ENCODE peak calls at places on chromosome 22, in ten cellular contexts. N, T, J, X, Y, A, G, L, D and Q are unnamed samples.

GRCh38 chr22:49323751-49324415 is 503.8 kb downstream of the BRD1 start:
- DNase-seq in N (no peak), J (no peak), D (no peak), Y (no peak), A (no peak), G (no peak), X (no peak), T (no peak), L (no peak), Q (no peak)

GRCh38 chr22:19720999-19721485 is 2.3 kb upstream of the GP1BB start:
- DNase-seq in T (no peak), X (peak), G (no peak), J (no peak), Y (no peak), L (no peak), A (no peak), N (no peak), D (no peak), Q (no peak)

GRCh38 chr22:38796262-38796957 is 2.5 kb upstream of the DNAL4 start:
- DNase-seq in G (no peak), L (no peak), J (no peak), D (no peak), T (no peak), X (no peak), A (no peak), N (no peak), Y (no peak), Q (no peak)

GRCh38 chr22:35838849-35839646 is 121.4 kb downstream of the APOL5 start:
- DNase-seq in G (peak), T (peak), X (no peak), Y (no peak), J (peak), A (peak), L (no peak), D (peak), N (no peak), Q (peak)

GRCh38 chr22:17818649-17819048 is 44.4 kb upstream of the BID start:
- DNase-seq in D (no peak), J (no peak), G (no peak), Y (no peak), A (no peak), T (no peak), L (no peak), N (no peak), X (no peak), Q (no peak)

GRCh38 chr22:19599626-19600243 is 75.5 kb upstream of the CLDN5 start:
- DNase-seq in A (no peak), D (no peak), X (no peak), N (no peak), G (no peak), T (no peak), L (no peak), Y (no peak), J (no peak), Q (no peak)

GRCh38 chr22:29780781-29781676 is 13.9 kb downstream of the UQCR10 start:
- DNase-seq in X (no peak), D (no peak), A (no peak), Y (no peak), T (no peak), J (peak), L (no peak), N (no peak), G (no peak), Q (no peak)

GRCh38 chr22:45887202-45888131 is 89.5 kb downstream of the WNT7B start:
- DNase-seq in L (no peak), T (no peak), A (no peak), N (peak), G (no peak), J (no peak), Y (peak), D (peak), X (no peak), Q (no peak)

GRCh38 chr22:46148336-46148735 is 2.0 kb upstream of the PPARA start:
- DNase-seq in T (no peak), Y (no peak), J (no peak), X (no peak), L (no peak), D (no peak), G (no peak), A (no peak), N (no peak), Q (no peak)

GRCh38 chr22:46758867-46759290 is 3.6 kb upstream of the TBC1D22A start:
- DNase-seq in X (no peak), L (no peak), T (peak), J (peak), D (peak), A (peak), G (peak), N (no peak), Y (no peak), Q (no peak)

GRCh38 chr22:40450651-40451050 is 80.3 kb downstream of the SGSM3 start:
- DNase-seq in J (no peak), A (no peak), L (no peak), D (no peak), N (no peak), T (no peak), G (no peak), Y (no peak), X (no peak), Q (no peak)

GRCh38 chr22:50613291-50613981 is 12.8 kb downstream of the MAPK8IP2 start:
- DNase-seq in L (no peak), G (no peak), A (no peak), N (peak), T (no peak), D (no peak), J (no peak), Y (no peak), X (peak), Q (no peak)